ENCODE peak calls at places on chromosomes 16 and 17, in nine cellular contexts. O is astrocyte of the spinal cord, I is A549, N is GM12865, G is natural killer cell, M is left ventricle myocardium inferior, Y is uterus, D is astrocyte of the cerebellum, S is GM13977. B is an unnamed sample.

GRCh38 chr16:77422196-77422784 is 12.5 kb downstream of the ADAMTS18 start:
- DNase-seq in S (no peak), Y (no peak), G (no peak), O (no peak), M (no peak), N (no peak), I (no peak), D (no peak), B (no peak)

GRCh38 chr17:44219636-44220210 is at the start of gene UBTF:
- DNase-seq in O (peak), Y (peak), S (peak), M (peak), N (peak), G (peak), D (no peak), I (no peak), B (no peak)

GRCh38 chr16:20867585-20867984 is 32.6 kb downstream of the DCUN1D3 start:
- DNase-seq in S (no peak), Y (no peak), N (no peak), O (no peak), G (no peak), M (no peak), I (no peak), D (no peak), B (no peak)

GRCh38 chr16:67514382-67514828 is 14.2 kb upstream of the RIPOR1 start:
- DNase-seq in S (peak), I (peak), Y (peak), O (peak), D (peak), G (peak), M (peak), N (peak), B (peak)

GRCh38 chr17:45229681-45230409 is 8.2 kb downstream of the FMNL1 start:
- DNase-seq in I (no peak), M (peak), G (peak), D (no peak), Y (no peak), O (no peak), N (peak), S (peak), B (no peak)

GRCh38 chr17:8649157-8650118 is 18.9 kb upstream of the MYH10 start:
- DNase-seq in M (no peak), O (peak), N (no peak), S (no peak), Y (peak), G (no peak), D (peak), I (no peak), B (no peak)

GRCh38 chr17:49548051-49548505 is 27.6 kb upstream of the NXPH3 start:
- DNase-seq in S (peak), O (no peak), M (peak), G (no peak), D (no peak), I (no peak), N (no peak), Y (no peak), B (no peak)

GRCh38 chr16:87052506-87052905 is 264.7 kb downstream of the C16orf95 start:
- DNase-seq in O (no peak), S (no peak), Y (no peak), D (no peak), G (no peak), N (no peak), I (no peak), M (no peak), B (no peak)

GRCh38 chr17:64459284-64459747 is 10.4 kb downstream of the MILR1 start:
- DNase-seq in S (no peak), O (peak), N (no peak), M (no peak), D (peak), I (no peak), G (no peak), Y (no peak), B (no peak)

GRCh38 chr16:67445913-67446907 is 15.3 kb downstream of the HSD11B2 start:
- DNase-seq in Y (peak), M (peak), I (no peak), O (no peak), N (no peak), S (no peak), D (no peak), G (no peak), B (no peak)

GRCh38 chr16:25063865-25064264 is 47.7 kb upstream of the LCMT1 start:
- DNase-seq in I (no peak), O (no peak), M (peak), Y (no peak), D (no peak), N (no peak), S (no peak), G (no peak), B (no peak)

GRCh38 chr16:25006504-25007055 is 8.6 kb downstream of the ARHGAP17 start:
- DNase-seq in I (no peak), O (peak), Y (no peak), M (no peak), G (no peak), N (no peak), D (no peak), S (no peak), B (no peak)

GRCh38 chr17:37743612-37743874 is 1.3 kb downstream of the HNF1B start:
- DNase-seq in O (no peak), I (peak), Y (no peak), N (no peak), D (no peak), M (no peak), G (no peak), S (no peak), B (no peak)

GRCh38 chr17:66939461-66940114 is 24.9 kb upstream of the CACNG4 start:
- DNase-seq in S (no peak), O (no peak), M (no peak), G (no peak), N (no peak), D (no peak), Y (no peak), I (no peak), B (no peak)

GRCh38 chr17:48144976-48145798 is 37.6 kb downstream of the SNX11 start:
- DNase-seq in S (peak), D (no peak), M (no peak), I (no peak), Y (no peak), O (no peak), G (no peak), N (peak), B (no peak)

GRCh38 chr16:73390491-73390890 is 342.6 kb upstream of the ZFHX3 start:
- DNase-seq in Y (no peak), O (no peak), S (no peak), G (no peak), I (no peak), N (no peak), D (no peak), M (no peak), B (no peak)

GRCh38 chr16:70804153-70804728 is 3.3 kb upstream of the VAC14 start:
- DNase-seq in I (no peak), M (no peak), S (no peak), Y (no peak), O (peak), N (no peak), D (peak), G (no peak), B (no peak)

GRCh38 chr16:53968454-53968853 is 264.5 kb downstream of the FTO start:
- DNase-seq in N (no peak), Y (no peak), O (peak), M (no peak), D (no peak), I (no peak), G (no peak), S (no peak), B (no peak)

GRCh38 chr17:77366558-77367245 is 225.9 kb downstream of the SEC14L1 start:
- DNase-seq in D (no peak), I (no peak), G (no peak), S (no peak), M (no peak), N (peak), Y (peak), O (peak), B (no peak)

GRCh38 chr16:2232094-2232990 is 3.9 kb upstream of the DNASE1L2 start:
- DNase-seq in S (no peak), Y (no peak), M (no peak), D (no peak), G (no peak), I (no peak), N (no peak), O (no peak), B (no peak)

GRCh38 chr17:66630379-66630778 is 204.5 kb upstream of the CACNG5 start:
- DNase-seq in S (no peak), N (no peak), O (no peak), Y (no peak), D (no peak), M (no peak), G (no peak), I (no peak), B (no peak)

GRCh38 chr16:81095953-81096714 is at the start of gene GCSH:
- DNase-seq in M (peak), D (peak), Y (peak), G (peak), S (peak), O (peak), N (peak), I (peak), B (peak)
- TF ChIP-seq CTCF in M (no peak), D (no peak), Y (no peak), G (no peak), S (no peak), O (no peak), N (no peak), I (no peak), B (no peak)

DNA sequence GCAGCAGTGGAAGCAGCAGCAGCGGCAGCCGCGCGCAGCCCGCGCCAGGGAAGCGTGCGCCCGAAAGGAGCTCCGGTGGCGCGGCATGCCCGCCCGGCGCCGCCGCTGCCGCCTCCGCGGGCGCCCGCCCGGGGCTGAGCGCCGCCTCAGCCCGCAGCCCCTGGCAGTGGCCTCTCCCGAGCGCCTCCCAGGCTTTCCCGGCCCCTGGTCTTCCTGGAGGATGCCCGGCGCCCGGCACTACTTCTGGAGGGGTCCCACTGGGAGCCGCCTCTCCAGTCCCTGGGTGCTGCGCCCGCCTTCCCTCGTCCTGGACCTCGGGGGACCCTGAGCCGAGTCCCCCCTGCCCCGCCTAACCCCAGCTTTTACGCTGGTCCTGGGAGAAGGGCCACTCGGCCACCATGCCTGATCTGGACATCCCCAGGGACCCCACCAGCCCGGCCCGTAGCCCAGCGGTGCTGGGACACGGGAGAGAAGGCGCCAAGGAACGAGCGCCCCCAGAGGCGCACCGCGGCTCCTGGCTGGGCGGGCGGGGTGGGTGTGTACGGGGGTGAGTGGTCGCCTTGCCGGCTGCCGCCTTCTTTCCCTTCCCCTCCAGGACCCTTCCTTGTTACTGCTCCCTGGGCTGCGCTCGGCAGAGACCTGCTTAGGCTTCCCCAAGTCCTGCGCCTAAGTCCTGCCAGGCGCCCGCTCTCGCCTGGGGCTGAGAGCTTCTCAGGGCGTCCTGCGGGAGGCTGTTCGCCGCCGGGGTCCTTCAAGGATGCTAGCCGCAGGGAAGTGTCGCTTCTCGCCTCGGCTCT is 713 bp downstream of the ASIC2 start:
- DNase-seq in G (no peak), Y (no peak), O (peak), I (peak), M (no peak), S (peak), D (no peak), N (no peak), B (no peak)
- TF ChIP-seq CTCF in G (no peak), Y (no peak), O (peak), I (peak), M (peak), S (no peak), D (peak), N (peak), B (no peak)

DNA sequence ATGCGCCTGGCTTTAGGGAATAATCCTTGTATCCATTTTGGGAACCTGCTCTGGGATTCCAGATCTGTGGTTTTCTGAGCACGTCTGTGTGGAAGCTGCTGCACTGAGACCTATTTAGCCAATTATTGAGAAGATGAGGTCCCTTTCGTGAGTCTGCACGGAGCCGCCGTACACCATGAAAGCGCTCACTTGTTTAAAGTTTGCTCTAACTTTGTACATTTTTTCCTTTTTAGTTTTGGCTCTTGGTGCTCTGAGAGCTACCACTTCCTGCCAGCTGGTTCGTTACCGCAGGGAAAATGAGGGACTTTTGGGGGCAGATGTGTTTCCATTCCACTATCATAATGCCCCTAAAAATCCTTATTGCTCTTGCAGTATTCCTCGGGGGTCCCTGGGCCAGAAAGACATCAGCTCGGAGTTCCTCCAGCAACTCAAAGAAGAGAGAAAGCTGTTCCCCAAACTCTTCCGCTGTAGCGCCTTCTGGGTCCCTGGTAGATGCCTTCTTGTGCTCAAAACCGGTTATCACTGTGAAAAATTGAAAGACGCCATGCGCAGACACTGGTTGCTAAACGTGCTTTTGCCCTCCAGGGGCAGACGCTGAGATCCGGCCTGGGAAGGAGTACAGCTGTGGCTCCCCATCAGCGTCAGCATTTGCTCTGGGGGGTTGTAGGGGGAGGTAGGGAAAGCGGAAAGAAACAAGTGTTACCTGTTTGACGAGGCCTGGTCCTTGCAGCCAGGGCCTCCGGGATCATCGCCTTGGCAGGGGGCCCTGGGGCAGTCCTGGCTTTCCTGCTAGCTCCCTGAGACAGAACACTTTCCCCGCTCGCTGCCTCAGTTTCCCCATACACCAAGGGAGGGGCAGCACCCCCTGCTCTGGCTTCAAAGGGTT is 238.1 kb downstream of the MRTFB start:
- DNase-seq in D (no peak), S (peak), I (no peak), O (no peak), M (no peak), G (no peak), Y (no peak), N (peak), B (no peak)
- TF ChIP-seq CTCF in D (no peak), S (peak), I (no peak), O (peak), M (no peak), G (no peak), Y (no peak), N (peak), B (no peak)

GRCh38 chr16:51376080-51376479 is 225.0 kb upstream of the SALL1 start:
- DNase-seq in M (no peak), D (no peak), I (no peak), N (no peak), G (no peak), Y (no peak), O (no peak), S (no peak), B (no peak)
- TF ChIP-seq CTCF in M (no peak), D (no peak), I (peak), N (no peak), G (no peak), Y (no peak), O (no peak), S (no peak), B (no peak)

GRCh38 chr16:22813946-22814325 is at the start of gene HS3ST2:
- DNase-seq in D (no peak), S (peak), G (no peak), I (no peak), Y (peak), M (peak), N (no peak), O (no peak), B (no peak)
- TF ChIP-seq CTCF in D (no peak), S (no peak), G (no peak), I (no peak), Y (no peak), M (peak), N (no peak), O (peak), B (no peak)

GRCh38 chr16:69798466-69798865 is 36.3 kb downstream of the WWP2 start:
- DNase-seq in I (no peak), M (no peak), S (no peak), O (peak), D (no peak), N (no peak), G (no peak), Y (no peak), B (no peak)
- TF ChIP-seq CTCF in I (peak), M (peak), S (no peak), O (peak), D (peak), N (no peak), G (no peak), Y (peak), B (no peak)

GRCh38 chr16:11876306-11876705 is 25.0 kb upstream of the RSL1D1 start:
- DNase-seq in D (no peak), N (no peak), M (no peak), G (no peak), S (no peak), Y (no peak), O (no peak), I (no peak), B (no peak)

GRCh38 chr16:11875721-11876120 is 24.4 kb upstream of the RSL1D1 start:
- DNase-seq in M (no peak), Y (no peak), D (no peak), I (no peak), G (no peak), S (no peak), O (no peak), N (no peak), B (no peak)

GRCh38 chr16:11869657-11870228 is 18.4 kb upstream of the RSL1D1 start:
- DNase-seq in O (no peak), M (no peak), D (no peak), S (no peak), Y (no peak), N (no peak), G (no peak), I (no peak), B (no peak)

GRCh38 chr16:11868412-11868980 is 17.2 kb upstream of the RSL1D1 start:
- DNase-seq in I (no peak), D (no peak), G (no peak), N (no peak), S (no peak), O (no peak), M (no peak), Y (no peak), B (no peak)

GRCh38 chr16:11871193-11871592 is 19.9 kb upstream of the RSL1D1 start:
- DNase-seq in O (no peak), M (no peak), Y (no peak), G (no peak), S (no peak), N (no peak), I (no peak), D (no peak), B (no peak)
- TF ChIP-seq CTCF in O (peak), M (peak), Y (no peak), G (no peak), S (no peak), N (no peak), I (peak), D (no peak), B (no peak)

DNA sequence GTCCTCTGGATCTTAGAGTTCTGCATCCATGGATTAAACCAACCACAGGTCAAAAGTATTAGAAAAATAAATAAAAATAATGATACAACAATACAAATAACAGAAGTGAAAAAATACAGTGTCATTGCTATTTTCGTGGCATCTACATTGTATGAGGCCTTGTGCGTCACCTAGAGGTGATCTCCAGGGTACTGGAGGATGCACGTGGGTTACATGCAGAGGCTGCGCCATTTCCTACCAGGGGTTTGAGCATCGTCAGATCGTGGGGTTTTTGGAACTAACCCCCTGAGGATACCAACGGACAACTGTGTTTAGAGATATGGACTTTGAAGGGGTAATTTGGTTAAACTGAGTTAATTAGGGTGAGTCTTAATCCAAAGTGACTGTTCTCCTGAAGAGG is 224.7 kb downstream of the ENGASE start:
- DNase-seq in N (no peak), S (no peak), D (no peak), I (no peak), Y (no peak), O (no peak), G (no peak), M (no peak), B (no peak)
- TF ChIP-seq CTCF in N (peak), S (no peak), D (no peak), I (no peak), Y (no peak), O (no peak), G (no peak), M (no peak), B (no peak)

GRCh38 chr17:74153821-74154430 is 49.6 kb upstream of the RPL38 start:
- DNase-seq in M (no peak), S (no peak), G (no peak), O (no peak), N (no peak), I (no peak), Y (no peak), D (no peak), B (no peak)
- TF ChIP-seq CTCF in M (no peak), S (no peak), G (no peak), O (no peak), N (no peak), I (no peak), Y (no peak), D (no peak), B (no peak)

B was measured in omental fat pad.